ENCODE peak calls at places on chromosomes 6 and 20, in eight cellular contexts. One of them, this sample, is unnamed.

GRCh38 chr6:134908906-134909516 is 40.9 kb downstream of the ALDH8A1 start:
- DNase-seq in GM20000: no peak
- DNase-seq in amygdala: peak; percentile 51
- DNase-seq in cardiac fibroblast: peak; percentile 99
- DNase-seq in AG20443: peak; percentile 91
- DNase-seq in astrocyte of the hippocampus: peak; percentile 94
- DNase-seq in memory B cell: no peak
- DNase-seq in naive thymus-derived CD8-positive, alpha-beta T cell: no peak
- DNase-seq in this sample: no peak

GRCh38 chr6:110495949-110496348 is 19.5 kb upstream of the SLC22A16 start:
- DNase-seq in GM20000: no peak
- DNase-seq in naive thymus-derived CD8-positive, alpha-beta T cell: no peak
- DNase-seq in memory B cell: no peak
- DNase-seq in astrocyte of the hippocampus: no peak
- DNase-seq in AG20443: no peak
- DNase-seq in cardiac fibroblast: peak; percentile 8
- DNase-seq in amygdala: no peak
- DNase-seq in this sample: no peak

GRCh38 chr6:119174879-119175817 is 96.7 kb upstream of the FAM184A start:
- DNase-seq in AG20443: peak; percentile 13
- DNase-seq in GM20000: no peak
- DNase-seq in naive thymus-derived CD8-positive, alpha-beta T cell: no peak
- DNase-seq in astrocyte of the hippocampus: no peak
- DNase-seq in memory B cell: no peak
- DNase-seq in amygdala: no peak
- DNase-seq in cardiac fibroblast: peak; percentile 57
- DNase-seq in this sample: no peak

GRCh38 chr6:156098858-156099257 is 643.2 kb upstream of the NOX3 start:
- DNase-seq in naive thymus-derived CD8-positive, alpha-beta T cell: no peak
- DNase-seq in astrocyte of the hippocampus: no peak
- DNase-seq in amygdala: no peak
- DNase-seq in GM20000: no peak
- DNase-seq in cardiac fibroblast: no peak
- DNase-seq in memory B cell: no peak
- DNase-seq in AG20443: no peak
- DNase-seq in this sample: no peak

GRCh38 chr20:36872857-36873256 is 3.1 kb upstream of the TLDC2 start:
- DNase-seq in AG20443: no peak
- DNase-seq in memory B cell: no peak
- DNase-seq in cardiac fibroblast: peak; percentile 30
- DNase-seq in amygdala: no peak
- DNase-seq in naive thymus-derived CD8-positive, alpha-beta T cell: no peak
- DNase-seq in astrocyte of the hippocampus: no peak
- DNase-seq in GM20000: no peak
- DNase-seq in this sample: no peak

GRCh38 chr20:36064661-36065426 is 89.7 kb upstream of the EPB41L1 start:
- DNase-seq in astrocyte of the hippocampus: peak; percentile 95
- DNase-seq in AG20443: peak; percentile 99
- DNase-seq in naive thymus-derived CD8-positive, alpha-beta T cell: peak; percentile 86
- DNase-seq in memory B cell: peak; percentile 96
- DNase-seq in cardiac fibroblast: peak; percentile 91
- DNase-seq in GM20000: peak; percentile 98
- DNase-seq in amygdala: peak; percentile 91
- DNase-seq in this sample: peak; percentile 98

GRCh38 chr6:15350386-15351083 is 104.7 kb downstream of the JARID2 start:
- DNase-seq in AG20443: peak; percentile 32
- DNase-seq in amygdala: no peak
- DNase-seq in GM20000: no peak
- DNase-seq in astrocyte of the hippocampus: no peak
- DNase-seq in cardiac fibroblast: peak; percentile 58
- DNase-seq in memory B cell: no peak
- DNase-seq in naive thymus-derived CD8-positive, alpha-beta T cell: no peak
- DNase-seq in this sample: no peak

GRCh38 chr6:41469951-41470340 is 76.2 kb upstream of the FOXP4 start:
- DNase-seq in memory B cell: no peak
- DNase-seq in naive thymus-derived CD8-positive, alpha-beta T cell: no peak
- DNase-seq in amygdala: no peak
- DNase-seq in GM20000: peak; percentile 61
- DNase-seq in astrocyte of the hippocampus: peak; percentile 52
- DNase-seq in cardiac fibroblast: no peak
- DNase-seq in AG20443: no peak
- DNase-seq in this sample: no peak

GRCh38 chr6:111417181-111417585 is 65.8 kb downstream of the REV3L start:
- DNase-seq in cardiac fibroblast: peak; percentile 46
- DNase-seq in astrocyte of the hippocampus: peak; percentile 43
- DNase-seq in AG20443: peak; percentile 24
- DNase-seq in naive thymus-derived CD8-positive, alpha-beta T cell: no peak
- DNase-seq in GM20000: no peak
- DNase-seq in amygdala: peak; percentile 48
- DNase-seq in memory B cell: no peak
- DNase-seq in this sample: no peak

GRCh38 chr20:34362502-34363061 is 491 bp upstream of the ITCH start:
- DNase-seq in GM20000: no peak
- DNase-seq in memory B cell: no peak
- DNase-seq in cardiac fibroblast: no peak
- DNase-seq in astrocyte of the hippocampus: no peak
- DNase-seq in naive thymus-derived CD8-positive, alpha-beta T cell: no peak
- DNase-seq in AG20443: no peak
- DNase-seq in amygdala: no peak
- DNase-seq in this sample: no peak

GRCh38 chr6:150491131-150491795 is 108.4 kb upstream of the PLEKHG1 start:
- DNase-seq in memory B cell: no peak
- DNase-seq in cardiac fibroblast: peak; percentile 26
- DNase-seq in GM20000: peak; percentile 42
- DNase-seq in amygdala: no peak
- DNase-seq in astrocyte of the hippocampus: peak; percentile 64
- DNase-seq in AG20443: no peak
- DNase-seq in naive thymus-derived CD8-positive, alpha-beta T cell: no peak
- DNase-seq in this sample: no peak

GRCh38 chr6:107423474-107423873 is 35.9 kb downstream of the PDSS2 start:
- DNase-seq in naive thymus-derived CD8-positive, alpha-beta T cell: no peak
- DNase-seq in AG20443: no peak
- DNase-seq in cardiac fibroblast: no peak
- DNase-seq in memory B cell: no peak
- DNase-seq in amygdala: no peak
- DNase-seq in GM20000: no peak
- DNase-seq in astrocyte of the hippocampus: no peak
- DNase-seq in this sample: no peak

GRCh38 chr20:63449025-63449424 is 23.4 kb downstream of the KCNQ2 start:
- DNase-seq in AG20443: no peak
- DNase-seq in naive thymus-derived CD8-positive, alpha-beta T cell: no peak
- DNase-seq in GM20000: no peak
- DNase-seq in amygdala: no peak
- DNase-seq in memory B cell: no peak
- DNase-seq in astrocyte of the hippocampus: no peak
- DNase-seq in cardiac fibroblast: no peak
- DNase-seq in this sample: no peak

This sample was measured in endothelial cell.